ENCODE peak calls at places on chromosomes 13 and 19, in five cellular contexts. One of them, this sample, is unnamed.

GRCh38 chr13:77918391-77919261 is at the start of gene EDNRB:
- DNase-seq in non-pigmented ciliary epithelial cell: no peak
- DNase-seq in right cardiac atrium: peak
- DNase-seq in HuH-7: no peak
- DNase-seq in NCI-H2029 treated with DMSO at 0.1 percent for 48 hours: no peak
- DNase-seq in this sample: no peak

GRCh38 chr13:44120814-44121505 is 241.3 kb downstream of the LACC1 start:
- DNase-seq in non-pigmented ciliary epithelial cell: no peak
- DNase-seq in right cardiac atrium: no peak
- DNase-seq in HuH-7: no peak
- DNase-seq in NCI-H2029 treated with DMSO at 0.1 percent for 48 hours: no peak
- DNase-seq in this sample: no peak

GRCh38 chr13:83048419-83048818 is 833.9 kb downstream of the SLITRK1 start:
- DNase-seq in non-pigmented ciliary epithelial cell: no peak
- DNase-seq in right cardiac atrium: no peak
- DNase-seq in HuH-7: no peak
- DNase-seq in NCI-H2029 treated with DMSO at 0.1 percent for 48 hours: no peak
- DNase-seq in this sample: no peak

GRCh38 chr19:40263440-40264313 is 21.5 kb downstream of the AKT2 start:
- DNase-seq in non-pigmented ciliary epithelial cell: no peak
- DNase-seq in right cardiac atrium: peak
- DNase-seq in HuH-7: no peak
- DNase-seq in NCI-H2029 treated with DMSO at 0.1 percent for 48 hours: no peak
- DNase-seq in this sample: no peak

GRCh38 chr13:99977334-99977911 is 4.2 kb upstream of the ZIC2 start:
- DNase-seq in non-pigmented ciliary epithelial cell: no peak
- DNase-seq in right cardiac atrium: no peak
- DNase-seq in HuH-7: no peak
- DNase-seq in NCI-H2029 treated with DMSO at 0.1 percent for 48 hours: no peak
- DNase-seq in this sample: peak

GRCh38 chr13:45799451-45799850 is 52.1 kb downstream of the SIAH3 start:
- DNase-seq in non-pigmented ciliary epithelial cell: no peak
- DNase-seq in right cardiac atrium: peak
- DNase-seq in HuH-7: no peak
- DNase-seq in NCI-H2029 treated with DMSO at 0.1 percent for 48 hours: no peak
- DNase-seq in this sample: no peak

GRCh38 chr19:8657869-8658268 is 27.4 kb downstream of the NFILZ start:
- DNase-seq in non-pigmented ciliary epithelial cell: no peak
- DNase-seq in right cardiac atrium: no peak
- DNase-seq in HuH-7: no peak
- DNase-seq in NCI-H2029 treated with DMSO at 0.1 percent for 48 hours: no peak
- DNase-seq in this sample: no peak

GRCh38 chr13:66635526-66635925 is 594.6 kb downstream of the PCDH9 start:
- DNase-seq in non-pigmented ciliary epithelial cell: peak
- DNase-seq in right cardiac atrium: no peak
- DNase-seq in HuH-7: no peak
- DNase-seq in NCI-H2029 treated with DMSO at 0.1 percent for 48 hours: no peak
- DNase-seq in this sample: no peak

GRCh38 chr13:31675521-31675953 is 63.8 kb upstream of the RXFP2 start:
- DNase-seq in non-pigmented ciliary epithelial cell: no peak
- DNase-seq in right cardiac atrium: no peak
- DNase-seq in HuH-7: no peak
- DNase-seq in NCI-H2029 treated with DMSO at 0.1 percent for 48 hours: no peak
- DNase-seq in this sample: no peak

GRCh38 chr13:37797606-37798005 is 72.0 kb downstream of the TRPC4 start:
- DNase-seq in non-pigmented ciliary epithelial cell: no peak
- DNase-seq in right cardiac atrium: no peak
- DNase-seq in HuH-7: no peak
- DNase-seq in NCI-H2029 treated with DMSO at 0.1 percent for 48 hours: no peak
- DNase-seq in this sample: no peak

GRCh38 chr19:14066139-14066538 is 4.3 kb upstream of the PALM3 start:
- DNase-seq in non-pigmented ciliary epithelial cell: no peak
- DNase-seq in right cardiac atrium: no peak
- DNase-seq in HuH-7: no peak
- DNase-seq in NCI-H2029 treated with DMSO at 0.1 percent for 48 hours: no peak
- DNase-seq in this sample: no peak

GRCh38 chr19:3403489-3404323 is 37.3 kb downstream of the NFIC start:
- DNase-seq in non-pigmented ciliary epithelial cell: peak
- DNase-seq in right cardiac atrium: peak
- DNase-seq in HuH-7: no peak
- DNase-seq in NCI-H2029 treated with DMSO at 0.1 percent for 48 hours: no peak
- DNase-seq in this sample: no peak

GRCh38 chr19:45076029-45076850 is at the start of gene ZNF296:
- DNase-seq in non-pigmented ciliary epithelial cell: no peak
- DNase-seq in right cardiac atrium: peak
- DNase-seq in HuH-7: peak
- DNase-seq in NCI-H2029 treated with DMSO at 0.1 percent for 48 hours: no peak
- DNase-seq in this sample: peak

GRCh38 chr13:40330950-40331349 is 335.5 kb downstream of the FOXO1 start:
- DNase-seq in non-pigmented ciliary epithelial cell: no peak
- DNase-seq in right cardiac atrium: no peak
- DNase-seq in HuH-7: no peak
- DNase-seq in NCI-H2029 treated with DMSO at 0.1 percent for 48 hours: no peak
- DNase-seq in this sample: no peak

GRCh38 chr13:29901714-29902631 is 51.6 kb upstream of the UBL3 start:
- DNase-seq in non-pigmented ciliary epithelial cell: peak
- DNase-seq in right cardiac atrium: peak
- DNase-seq in HuH-7: no peak
- DNase-seq in NCI-H2029 treated with DMSO at 0.1 percent for 48 hours: peak
- DNase-seq in this sample: no peak

GRCh38 chr19:11475861-11476260 is 5.0 kb downstream of the ELAVL3 start:
- DNase-seq in non-pigmented ciliary epithelial cell: no peak
- DNase-seq in right cardiac atrium: no peak
- DNase-seq in HuH-7: no peak
- DNase-seq in NCI-H2029 treated with DMSO at 0.1 percent for 48 hours: no peak
- DNase-seq in this sample: no peak

GRCh38 chr19:29576761-29577661 is 29.1 kb upstream of the POP4 start:
- DNase-seq in non-pigmented ciliary epithelial cell: no peak
- DNase-seq in right cardiac atrium: no peak
- DNase-seq in HuH-7: no peak
- DNase-seq in NCI-H2029 treated with DMSO at 0.1 percent for 48 hours: no peak
- DNase-seq in this sample: no peak

GRCh38 chr19:7507884-7508283 is 8.0 kb upstream of the ZNF358 start:
- DNase-seq in non-pigmented ciliary epithelial cell: peak
- DNase-seq in right cardiac atrium: peak
- DNase-seq in HuH-7: no peak
- DNase-seq in NCI-H2029 treated with DMSO at 0.1 percent for 48 hours: peak
- DNase-seq in this sample: peak

GRCh38 chr13:80131204-80131603 is 209.7 kb downstream of the SPRY2 start:
- DNase-seq in non-pigmented ciliary epithelial cell: no peak
- DNase-seq in right cardiac atrium: peak
- DNase-seq in HuH-7: peak
- DNase-seq in NCI-H2029 treated with DMSO at 0.1 percent for 48 hours: no peak
- DNase-seq in this sample: no peak

GRCh38 chr13:71870036-71870435 is 3.0 kb upstream of the DACH1 start:
- DNase-seq in non-pigmented ciliary epithelial cell: no peak
- DNase-seq in right cardiac atrium: no peak
- DNase-seq in HuH-7: no peak
- DNase-seq in NCI-H2029 treated with DMSO at 0.1 percent for 48 hours: no peak
- DNase-seq in this sample: no peak

GRCh38 chr19:43461303-43461702 is 4.1 kb downstream of the LYPD3 start:
- DNase-seq in non-pigmented ciliary epithelial cell: no peak
- DNase-seq in right cardiac atrium: no peak
- DNase-seq in HuH-7: no peak
- DNase-seq in NCI-H2029 treated with DMSO at 0.1 percent for 48 hours: no peak
- DNase-seq in this sample: no peak

GRCh38 chr19:7348587-7349230 is at the start of gene ARHGEF18:
- DNase-seq in non-pigmented ciliary epithelial cell: no peak
- DNase-seq in right cardiac atrium: peak
- DNase-seq in HuH-7: no peak
- DNase-seq in NCI-H2029 treated with DMSO at 0.1 percent for 48 hours: no peak
- DNase-seq in this sample: no peak

GRCh38 chr13:44313674-44314073 is 60.0 kb upstream of the SERP2 start:
- DNase-seq in non-pigmented ciliary epithelial cell: peak
- DNase-seq in right cardiac atrium: no peak
- DNase-seq in HuH-7: no peak
- DNase-seq in NCI-H2029 treated with DMSO at 0.1 percent for 48 hours: no peak
- DNase-seq in this sample: no peak

GRCh38 chr13:79548886-79549285 is 67.9 kb downstream of the NDFIP2 start:
- DNase-seq in non-pigmented ciliary epithelial cell: no peak
- DNase-seq in right cardiac atrium: no peak
- DNase-seq in HuH-7: no peak
- DNase-seq in NCI-H2029 treated with DMSO at 0.1 percent for 48 hours: no peak
- DNase-seq in this sample: no peak

GRCh38 chr13:29937836-29938235 is 87.4 kb upstream of the UBL3 start:
- DNase-seq in non-pigmented ciliary epithelial cell: no peak
- DNase-seq in right cardiac atrium: no peak
- DNase-seq in HuH-7: no peak
- DNase-seq in NCI-H2029 treated with DMSO at 0.1 percent for 48 hours: no peak
- DNase-seq in this sample: no peak

GRCh38 chr13:85313761-85314503 is 485.3 kb downstream of the SLITRK6 start:
- DNase-seq in non-pigmented ciliary epithelial cell: peak
- DNase-seq in right cardiac atrium: no peak
- DNase-seq in HuH-7: no peak
- DNase-seq in NCI-H2029 treated with DMSO at 0.1 percent for 48 hours: no peak
- DNase-seq in this sample: no peak

GRCh38 chr19:7795555-7796161 is 32.6 kb downstream of the CLEC4M start:
- DNase-seq in non-pigmented ciliary epithelial cell: no peak
- DNase-seq in right cardiac atrium: no peak
- DNase-seq in HuH-7: no peak
- DNase-seq in NCI-H2029 treated with DMSO at 0.1 percent for 48 hours: no peak
- DNase-seq in this sample: peak

GRCh38 chr19:20179946-20180345 is 12.9 kb downstream of the ZNF486 start:
- DNase-seq in non-pigmented ciliary epithelial cell: no peak
- DNase-seq in right cardiac atrium: no peak
- DNase-seq in HuH-7: no peak
- DNase-seq in NCI-H2029 treated with DMSO at 0.1 percent for 48 hours: no peak
- DNase-seq in this sample: no peak

GRCh38 chr19:18862976-18863842 is 31.4 kb downstream of the UPF1 start:
- DNase-seq in non-pigmented ciliary epithelial cell: no peak
- DNase-seq in right cardiac atrium: no peak
- DNase-seq in HuH-7: no peak
- DNase-seq in NCI-H2029 treated with DMSO at 0.1 percent for 48 hours: no peak
- DNase-seq in this sample: no peak

GRCh38 chr19:40494191-40494838 is 27.5 kb downstream of the SPTBN4 start:
- DNase-seq in non-pigmented ciliary epithelial cell: no peak
- DNase-seq in right cardiac atrium: no peak
- DNase-seq in HuH-7: no peak
- DNase-seq in NCI-H2029 treated with DMSO at 0.1 percent for 48 hours: no peak
- DNase-seq in this sample: no peak

This sample was measured in DMS153.